ENCODE peak calls at places on chromosomes 13 and 19, in four cellular contexts. T, U, Q and H are unnamed samples.

GRCh38 chr19:49432141-49433073 is 7.2 kb downstream of the GFY start:
- DNase-seq in T (no peak), U (no peak), Q (no peak), H (no peak)

GRCh38 chr13:38530492-38530891 is 156.4 kb upstream of the FREM2 start:
- DNase-seq in T (no peak), U (no peak), Q (peak; percentile 7), H (no peak)

GRCh38 chr19:52786078-52786463 is 520 bp downstream of the ZNF600 start:
- DNase-seq in T (no peak), U (peak; percentile 52), Q (peak; percentile 19), H (no peak)

GRCh38 chr13:36436811-36437210 is 4.5 kb downstream of the CCNA1 start:
- DNase-seq in T (no peak), U (no peak), Q (no peak), H (no peak)

GRCh38 chr19:47443331-47443730 is 24.0 kb upstream of the MEIS3 start:
- DNase-seq in T (no peak), U (no peak), Q (no peak), H (no peak)

GRCh38 chr19:51070334-51070886 is 5.5 kb upstream of the KLK13 start:
- DNase-seq in T (no peak), U (no peak), Q (no peak), H (no peak)

GRCh38 chr13:109735567-109735966 is 50.8 kb downstream of the IRS2 start:
- DNase-seq in T (no peak), U (no peak), Q (no peak), H (no peak)

GRCh38 chr19:18776736-18777135 is 14.4 kb downstream of the COMP start:
- DNase-seq in T (no peak), U (peak; percentile 67), Q (no peak), H (no peak)

GRCh38 chr19:15812059-15812722 is 3.3 kb downstream of the OR10H1 start:
- DNase-seq in T (no peak), U (no peak), Q (no peak), H (no peak)

GRCh38 chr19:17236414-17236716 is 9.4 kb downstream of the NR2F6 start:
- DNase-seq in T (no peak), U (no peak), Q (no peak), H (no peak)

GRCh38 chr13:41622545-41623429 is 165.4 kb downstream of the RGCC start:
- DNase-seq in T (no peak), U (no peak), Q (no peak), H (no peak)

GRCh38 chr19:30790048-30790680 is 418.0 kb downstream of the ZNF536 start:
- DNase-seq in T (no peak), U (no peak), Q (no peak), H (no peak)

GRCh38 chr19:35083678-35084077 is 31.9 kb upstream of the FXYD3 start:
- DNase-seq in T (no peak), U (no peak), Q (no peak), H (no peak)

GRCh38 chr19:35086455-35086854 is 29.2 kb upstream of the FXYD3 start:
- DNase-seq in T (no peak), U (no peak), Q (no peak), H (no peak)

GRCh38 chr19:35084078-35084762 is 31.4 kb upstream of the FXYD3 start:
- DNase-seq in T (no peak), U (no peak), Q (no peak), H (no peak)

GRCh38 chr19:35087393-35087792 is 28.2 kb upstream of the FXYD3 start:
- DNase-seq in T (no peak), U (no peak), Q (no peak), H (no peak)

DNA sequence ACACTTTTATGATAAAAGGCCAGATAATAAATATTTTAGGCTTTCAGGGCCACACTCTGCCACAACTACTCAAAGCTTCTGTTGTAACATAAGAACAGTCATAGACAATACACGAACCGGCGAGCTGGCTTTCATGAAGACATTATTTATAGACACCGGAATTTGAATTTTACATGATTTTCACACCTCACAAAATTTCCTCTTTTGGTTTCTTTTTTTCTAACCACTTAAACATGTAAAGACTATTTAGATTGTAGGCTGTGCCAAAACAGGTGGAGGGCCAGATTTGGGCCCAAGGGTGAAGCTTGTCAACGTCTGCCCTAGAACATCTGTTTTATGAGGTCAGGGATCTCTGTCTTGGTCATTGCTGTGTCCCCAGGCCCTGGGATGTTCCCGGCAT is 29.7 kb upstream of the FXYD3 start:
- DNase-seq in T (no peak), U (no peak), Q (no peak), H (no peak)
- H3K4me1 ChIP-seq in T (peaks cover 3% of the 10 kb centered on the region), U (no peaks in the 10 kb centered on the region), Q (peaks cover 13% of the 10 kb centered on the region), H (peaks cover 7% of the 10 kb centered on the region)

DNA sequence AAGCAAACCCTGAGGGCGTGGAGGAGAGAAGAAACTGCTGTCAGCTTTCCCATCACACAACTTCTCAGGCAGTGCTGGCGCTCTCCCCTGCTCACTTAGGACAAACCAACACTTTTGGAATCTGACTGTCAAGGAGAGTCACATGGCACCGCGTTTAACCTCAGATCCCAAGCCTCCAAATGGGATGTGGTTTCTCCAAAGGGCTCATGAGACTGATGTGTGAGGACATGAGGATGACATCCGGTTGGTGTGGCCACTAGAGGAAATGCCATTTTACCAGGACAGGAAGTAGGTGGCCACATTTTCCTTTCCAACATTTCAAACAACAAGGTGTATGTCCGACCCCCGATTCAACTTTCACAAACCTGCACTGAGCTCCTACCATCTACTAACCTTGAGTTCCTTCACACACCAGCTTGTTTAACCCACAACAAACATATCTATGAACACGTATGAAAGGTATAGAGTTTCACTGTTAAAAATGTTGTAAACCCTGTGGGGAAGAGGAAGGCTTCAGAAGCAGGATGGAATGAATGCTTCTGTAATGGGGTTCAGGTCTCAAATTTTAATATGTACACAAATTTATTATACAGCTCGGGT is 3.8 kb upstream of the DOCK9 start:
- DNase-seq in T (no peak), U (no peak), Q (no peak), H (no peak)
- H3K4me1 ChIP-seq in T (peaks cover 24% of the 10 kb centered on the region), U (peaks cover 8% of the 10 kb centered on the region), Q (peaks cover 32% of the 10 kb centered on the region), H (no peaks in the 10 kb centered on the region)

GRCh38 chr13:32262619-32263018 is 52.5 kb downstream of the ZAR1L start:
- DNase-seq in T (no peak), U (no peak), Q (no peak), H (no peak)

GRCh38 chr13:32266130-32266529 is 49.0 kb downstream of the ZAR1L start:
- DNase-seq in T (no peak), U (no peak), Q (no peak), H (no peak)

GRCh38 chr13:32267836-32268439 is 47.2 kb downstream of the ZAR1L start:
- DNase-seq in T (no peak), U (no peak), Q (peak; percentile 60), H (no peak)

GRCh38 chr13:32264407-32264806 is 50.8 kb downstream of the ZAR1L start:
- DNase-seq in T (no peak), U (peak; percentile 80), Q (peak; percentile 30), H (peak; percentile 35)

DNA sequence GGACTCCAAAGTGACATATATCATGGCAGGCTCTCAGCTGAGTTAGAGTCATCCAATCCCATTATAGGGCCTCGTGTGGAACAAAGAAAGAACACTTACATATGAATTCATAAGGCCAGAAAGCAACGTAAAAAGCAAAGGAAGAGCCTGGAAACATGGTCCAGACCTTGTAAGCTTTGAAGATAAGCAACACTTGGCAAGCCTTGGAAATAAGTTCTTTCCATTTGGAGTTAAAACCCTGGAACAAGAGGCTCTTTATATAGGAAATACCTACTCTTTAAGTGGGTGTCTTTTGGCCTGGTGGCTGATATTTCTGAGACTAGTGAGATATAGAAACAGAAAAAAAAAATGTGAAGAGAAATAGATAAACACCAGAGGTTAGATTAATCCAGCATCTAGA is 49.4 kb downstream of the ZAR1L start:
- DNase-seq in T (no peak), U (no peak), Q (no peak), H (no peak)
- H3K4me1 ChIP-seq in T (peaks cover 31% of the 10 kb centered on the region), U (peaks cover 10% of the 10 kb centered on the region), Q (no peaks in the 10 kb centered on the region), H (peaks cover 26% of the 10 kb centered on the region)

GRCh38 chr19:8695911-8696310 is 2.7 kb downstream of the ACTL9 start:
- DNase-seq in T (no peak), U (no peak), Q (no peak), H (no peak)
- H3K4me1 ChIP-seq in T (no peaks in the 10 kb centered on the region), U (no peaks in the 10 kb centered on the region), Q (no peaks in the 10 kb centered on the region), H (no peaks in the 10 kb centered on the region)

DNA sequence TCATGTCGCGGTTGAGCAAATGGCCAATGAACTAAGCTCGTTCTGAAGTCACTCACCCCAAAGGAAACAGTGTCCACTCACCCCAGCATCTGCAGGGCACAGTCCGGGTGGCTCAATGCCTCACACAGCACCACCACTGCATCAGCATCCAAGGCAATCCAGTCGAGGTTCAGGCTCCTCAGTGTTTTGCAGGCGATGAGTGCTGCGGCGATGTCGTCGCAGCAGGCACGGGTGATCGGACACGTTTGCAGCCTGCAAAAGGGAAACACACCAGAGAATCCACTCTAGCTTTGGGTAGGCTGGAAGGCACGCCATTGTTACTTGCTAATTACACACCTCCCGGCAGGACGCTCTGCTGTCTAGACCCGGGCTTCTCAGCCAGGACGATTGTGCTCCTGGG is 26.5 kb downstream of the NLRP9 start:
- DNase-seq in T (no peak), U (no peak), Q (no peak), H (no peak)
- H3K4me1 ChIP-seq in T (no peaks in the 10 kb centered on the region), U (no peaks in the 10 kb centered on the region), Q (no peaks in the 10 kb centered on the region), H (no peaks in the 10 kb centered on the region)

DNA sequence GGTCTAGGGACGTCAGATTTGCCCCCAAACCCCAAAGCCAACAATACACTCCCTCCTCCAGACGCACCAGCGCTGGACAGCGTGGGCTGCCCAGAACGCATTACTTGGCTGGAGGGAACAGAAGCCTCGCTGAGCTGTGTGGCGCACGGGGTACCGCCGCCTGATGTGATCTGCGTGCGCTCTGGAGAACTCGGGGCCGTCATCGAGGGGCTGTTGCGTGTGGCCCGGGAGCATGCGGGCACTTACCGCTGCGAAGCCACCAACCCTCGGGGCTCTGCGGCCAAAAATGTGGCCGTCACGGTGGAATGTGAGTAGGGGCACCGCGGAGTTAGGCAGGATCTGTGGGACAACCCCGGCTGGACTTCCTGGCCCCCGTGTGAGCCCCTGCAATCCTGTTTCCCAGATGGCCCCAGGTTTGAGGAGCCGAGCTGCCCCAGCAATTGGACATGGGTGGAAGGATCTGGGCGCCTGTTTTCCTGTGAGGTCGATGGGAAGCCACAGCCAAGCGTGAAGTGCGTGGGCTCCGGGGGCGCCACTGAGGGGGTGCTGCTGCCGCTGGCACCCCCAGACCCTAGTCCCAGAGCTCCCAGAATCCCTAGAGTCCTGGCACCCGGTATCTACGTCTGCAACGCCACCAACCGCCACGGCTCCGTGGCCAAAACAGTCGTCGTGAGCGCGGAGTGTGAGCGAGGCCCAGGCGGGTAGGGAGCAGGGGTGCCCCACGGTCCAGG is 4.0 kb downstream of the ICAM5 start:
- DNase-seq in T (no peak), U (no peak), Q (no peak), H (no peak)
- H3K4me1 ChIP-seq in T (peaks cover 49% of the 10 kb centered on the region), U (peaks cover 11% of the 10 kb centered on the region), Q (peaks cover 57% of the 10 kb centered on the region), H (peaks cover 44% of the 10 kb centered on the region)